ENCODE peak calls at places on chromosomes 11 and 22, in five cellular contexts. H is EL, M is spleen, I is CMK, W is brain microvascular endothelial cell. T is an unnamed sample.
A peak's percentile ranks its signal among the peaks of the same experiment; 100 is the strongest.

GRCh38 chr22:31233001-31233400 is 20.9 kb downstream of the LIMK2 start:
- DNase-seq in H (no peak), M (no peak), I (no peak), W (no peak), T (no peak)

GRCh38 chr11:129950319-129951034 is 52.2 kb downstream of the PRDM10 start:
- DNase-seq in H (no peak), M (no peak), I (peak; percentile 42), W (no peak), T (no peak)

GRCh38 chr11:29051935-29052334 is 943.7 kb downstream of the METTL15 start:
- DNase-seq in H (no peak), M (no peak), I (no peak), W (no peak), T (no peak)

GRCh38 chr11:117087446-117087845 is 10.8 kb downstream of the SIK3 start:
- DNase-seq in H (no peak), M (no peak), I (no peak), W (no peak), T (no peak)

GRCh38 chr11:86798988-86799387 is 1.4 kb upstream of the PRSS23 start:
- DNase-seq in H (peak; percentile 89), M (no peak), I (no peak), W (peak; percentile 88), T (no peak)

GRCh38 chr11:44733877-44734276 is 7.1 kb downstream of the TSPAN18 start:
- DNase-seq in H (no peak), M (no peak), I (no peak), W (no peak), T (no peak)

GRCh38 chr22:50546326-50547230 is 879 bp downstream of the KLHDC7B start:
- DNase-seq in H (no peak), M (peak; percentile 84), I (no peak), W (no peak), T (no peak)

GRCh38 chr11:107741044-107741823 is 29.4 kb upstream of the SLN start:
- DNase-seq in H (peak; percentile 21), M (peak; percentile 66), I (peak; percentile 25), W (peak; percentile 44), T (peak; percentile 55)

GRCh38 chr11:65419460-65419772 is 3.2 kb upstream of the NEAT1 start:
- DNase-seq in H (no peak), M (peak; percentile 85), I (no peak), W (no peak), T (peak; percentile 73)

GRCh38 chr11:108853864-108854263 is 189.0 kb downstream of the DDX10 start:
- DNase-seq in H (no peak), M (no peak), I (no peak), W (peak; percentile 12), T (no peak)

GRCh38 chr11:1140642-1141490 is 16.9 kb upstream of the MUC5AC start:
- DNase-seq in H (no peak), M (no peak), I (no peak), W (no peak), T (peak; percentile 64)

GRCh38 chr11:126862664-126863247 is 137.8 kb downstream of the KIRREL3 start:
- DNase-seq in H (no peak), M (no peak), I (no peak), W (no peak), T (no peak)

GRCh38 chr11:48044577-48044976 is 64.2 kb downstream of the PTPRJ start:
- DNase-seq in H (no peak), M (peak; percentile 80), I (no peak), W (no peak), T (no peak)

GRCh38 chr22:47351836-47352579 is 589.6 kb downstream of the TBC1D22A start:
- DNase-seq in H (no peak), M (peak; percentile 53), I (no peak), W (no peak), T (peak; percentile 30)

GRCh38 chr11:116724813-116725212 is 48.0 kb downstream of the BUD13 start:
- DNase-seq in H (no peak), M (peak; percentile 40), I (no peak), W (no peak), T (no peak)

GRCh38 chr11:1073261-1073724 is 1.4 kb upstream of the MUC2 start:
- DNase-seq in H (peak; percentile 20), M (peak; percentile 87), I (no peak), W (peak; percentile 17), T (peak; percentile 48)

GRCh38 chr11:131033151-131033651 is 116.9 kb upstream of the SNX19 start:
- DNase-seq in H (peak; percentile 97), M (no peak), I (no peak), W (peak; percentile 97), T (peak; percentile 47)

GRCh38 chr22:36334838-36335603 is 52.7 kb downstream of the MYH9 start:
- DNase-seq in H (peak; percentile 87), M (peak; percentile 81), I (peak; percentile 69), W (no peak), T (no peak)

GRCh38 chr11:105137286-105137685 is 2.3 kb downstream of the CARD18 start:
- DNase-seq in H (peak; percentile 59), M (no peak), I (no peak), W (peak; percentile 51), T (no peak)

GRCh38 chr22:30277547-30278344 is 11.1 kb upstream of the OSM start:
- DNase-seq in H (peak; percentile 85), M (no peak), I (no peak), W (peak; percentile 49), T (no peak)

GRCh38 chr11:57527056-57527631 is 3.4 kb downstream of the TIMM10 start:
- DNase-seq in H (peak; percentile 60), M (peak; percentile 87), I (no peak), W (peak; percentile 63), T (peak; percentile 68)

GRCh38 chr11:12218909-12219308 is 108.5 kb downstream of the MICAL2 start:
- DNase-seq in H (no peak), M (no peak), I (no peak), W (no peak), T (no peak)

GRCh38 chr22:44180706-44181032 is at the start of gene PARVG:
- DNase-seq in H (no peak), M (peak; percentile 70), I (no peak), W (no peak), T (no peak)

GRCh38 chr11:20051783-20052399 is 108.4 kb downstream of the DBX1 start:
- DNase-seq in H (no peak), M (no peak), I (no peak), W (no peak), T (no peak)

GRCh38 chr11:76903325-76903724 is 42.6 kb downstream of the ACER3 start:
- DNase-seq in H (no peak), M (no peak), I (no peak), W (no peak), T (no peak)

GRCh38 chr22:41781508-41781906 is 19.0 kb upstream of the CCDC134 start:
- DNase-seq in H (no peak), M (no peak), I (no peak), W (no peak), T (no peak)

GRCh38 chr11:2525166-2525861 is 80.5 kb downstream of the KCNQ1 start:
- DNase-seq in H (no peak), M (peak; percentile 64), I (no peak), W (no peak), T (no peak)

GRCh38 chr11:94671553-94672366 is 96.4 kb upstream of the AMOTL1 start:
- DNase-seq in H (no peak), M (no peak), I (no peak), W (peak; percentile 6), T (no peak)

GRCh38 chr11:9459573-9460321 is 1.1 kb upstream of the ZNF143 start:
- DNase-seq in H (peak; percentile 43), M (peak; percentile 75), I (peak; percentile 11), W (peak; percentile 52), T (no peak)

GRCh38 chr11:122042981-122043380 is 73.0 kb downstream of the BLID start:
- DNase-seq in H (peak; percentile 70), M (no peak), I (no peak), W (no peak), T (no peak)

GRCh38 chr22:38284042-38284402 is 11.2 kb upstream of the TMEM184B start:
- DNase-seq in H (peak; percentile 93), M (no peak), I (no peak), W (peak; percentile 69), T (no peak)

GRCh38 chr11:67507242-67507890 is 596 bp downstream of the CDK2AP2 start:
- DNase-seq in H (peak; percentile 77), M (no peak), I (no peak), W (peak; percentile 64), T (no peak)

GRCh38 chr11:61607920-61608599 is 27.2 kb upstream of the SYT7 start:
- DNase-seq in H (no peak), M (no peak), I (no peak), W (no peak), T (no peak)

GRCh38 chr11:88015170-88015569 is 160.1 kb downstream of the RAB38 start:
- DNase-seq in H (no peak), M (no peak), I (no peak), W (no peak), T (no peak)

T was measured in left lung.